ENCODE peak calls at places on chromosomes 13 and 19, in seven cellular contexts. I is psoas muscle, Q is fibroblast of pulmonary artery, O is tibial artery, M is choroid plexus epithelial cell, G is thoracic aorta, K is ovary. D is an unnamed sample.

GRCh38 chr19:38733493-38734175 is 10.6 kb downstream of the CAPN12 start:
- DNase-seq in I (no peak), Q (no peak), O (no peak), M (no peak), G (no peak), K (peak), D (peak)

GRCh38 chr19:16849168-16849567 is 20.0 kb downstream of the SIN3B start:
- DNase-seq in I (no peak), Q (no peak), O (no peak), M (peak), G (no peak), K (no peak), D (peak)

GRCh38 chr13:43227721-43228120 is 204.3 kb downstream of the DNAJC15 start:
- DNase-seq in I (no peak), Q (peak), O (no peak), M (no peak), G (no peak), K (no peak), D (peak)

GRCh38 chr13:95603887-95604533 is 40.5 kb downstream of the DZIP1 start:
- DNase-seq in I (no peak), Q (peak), O (no peak), M (peak), G (no peak), K (peak), D (peak)

GRCh38 chr19:15280048-15280725 is 47.9 kb upstream of the EPHX3 start:
- DNase-seq in I (peak), Q (no peak), O (no peak), M (no peak), G (no peak), K (no peak), D (no peak)

GRCh38 chr13:81171065-81171647 is 830.2 kb upstream of the SPRY2 start:
- DNase-seq in I (no peak), Q (peak), O (no peak), M (peak), G (no peak), K (no peak), D (peak)

GRCh38 chr13:46160474-46161066 is 21.4 kb downstream of the LCP1 start:
- DNase-seq in I (no peak), Q (peak), O (no peak), M (peak), G (no peak), K (no peak), D (peak)

GRCh38 chr19:40907968-40908735 is 26.1 kb upstream of the CYP2A7 start:
- DNase-seq in I (peak), Q (no peak), O (no peak), M (no peak), G (no peak), K (peak), D (no peak)

GRCh38 chr19:10112895-10113591 is 1.6 kb downstream of the P2RY11 start:
- DNase-seq in I (peak), Q (peak), O (no peak), M (peak), G (no peak), K (peak), D (peak)

GRCh38 chr19:50791594-50792245 is 1.5 kb downstream of the ACP4 start:
- DNase-seq in I (no peak), Q (no peak), O (no peak), M (no peak), G (no peak), K (no peak), D (no peak)

GRCh38 chr19:28324275-28325060 is 888.5 kb downstream of the UQCRFS1 start:
- DNase-seq in I (no peak), Q (no peak), O (no peak), M (peak), G (no peak), K (no peak), D (no peak)

GRCh38 chr19:41298327-41298964 is 11.5 kb upstream of the CCDC97 start:
- DNase-seq in I (peak), Q (peak), O (peak), M (peak), G (no peak), K (no peak), D (no peak)

GRCh38 chr13:43307921-43308433 is 284.6 kb downstream of the DNAJC15 start:
- DNase-seq in I (peak), Q (peak), O (peak), M (peak), G (peak), K (peak), D (peak)

GRCh38 chr19:45508931-45509691 is 1.8 kb downstream of the VASP start:
- DNase-seq in I (peak), Q (peak), O (peak), M (peak), G (peak), K (peak), D (peak)

GRCh38 chr13:49560270-49561063 is 24.9 kb downstream of the RCBTB1 start:
- DNase-seq in I (no peak), Q (peak), O (no peak), M (peak), G (no peak), K (no peak), D (peak)

GRCh38 chr13:111209613-111210012 is 94.5 kb downstream of the ARHGEF7 start:
- DNase-seq in I (no peak), Q (no peak), O (no peak), M (no peak), G (no peak), K (no peak), D (no peak)

DNA sequence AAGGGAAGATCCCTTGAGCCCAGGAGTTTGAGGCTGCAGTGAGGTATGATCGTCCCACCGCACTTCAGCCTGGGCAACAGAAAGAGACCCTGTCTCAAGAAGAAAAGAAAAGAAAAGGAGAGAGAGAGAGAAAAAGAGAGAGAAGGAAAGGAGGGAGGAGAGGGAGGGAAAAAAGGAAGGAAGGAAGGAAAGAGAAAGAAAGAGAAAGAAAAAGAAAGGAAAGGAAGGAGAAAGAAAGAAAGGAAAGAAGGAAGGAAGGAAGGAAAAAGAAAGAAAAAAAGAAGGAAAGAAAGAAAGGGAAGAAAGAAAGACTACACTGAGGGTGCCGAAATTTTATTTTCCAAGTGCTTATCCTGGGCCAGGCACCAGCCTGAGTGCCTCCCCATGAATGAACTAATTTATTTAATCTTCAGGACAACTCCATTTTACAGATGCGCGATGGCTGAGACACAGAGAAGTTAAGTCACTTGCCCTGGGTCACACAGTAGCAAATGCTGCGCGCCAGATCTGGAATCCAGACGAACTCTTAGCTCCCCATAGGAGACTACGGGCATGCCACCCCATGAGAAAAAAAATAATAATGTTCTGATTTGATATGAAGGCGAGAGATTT is 2.7 kb downstream of the CDC42EP5 start:
- DNase-seq in I (no peak), Q (no peak), O (no peak), M (no peak), G (no peak), K (no peak), D (no peak)
- H3K4me3 ChIP-seq in I (peak), Q (peak), O (no peak), M (no peak), G (peak), K (no peak), D (peak)

DNA sequence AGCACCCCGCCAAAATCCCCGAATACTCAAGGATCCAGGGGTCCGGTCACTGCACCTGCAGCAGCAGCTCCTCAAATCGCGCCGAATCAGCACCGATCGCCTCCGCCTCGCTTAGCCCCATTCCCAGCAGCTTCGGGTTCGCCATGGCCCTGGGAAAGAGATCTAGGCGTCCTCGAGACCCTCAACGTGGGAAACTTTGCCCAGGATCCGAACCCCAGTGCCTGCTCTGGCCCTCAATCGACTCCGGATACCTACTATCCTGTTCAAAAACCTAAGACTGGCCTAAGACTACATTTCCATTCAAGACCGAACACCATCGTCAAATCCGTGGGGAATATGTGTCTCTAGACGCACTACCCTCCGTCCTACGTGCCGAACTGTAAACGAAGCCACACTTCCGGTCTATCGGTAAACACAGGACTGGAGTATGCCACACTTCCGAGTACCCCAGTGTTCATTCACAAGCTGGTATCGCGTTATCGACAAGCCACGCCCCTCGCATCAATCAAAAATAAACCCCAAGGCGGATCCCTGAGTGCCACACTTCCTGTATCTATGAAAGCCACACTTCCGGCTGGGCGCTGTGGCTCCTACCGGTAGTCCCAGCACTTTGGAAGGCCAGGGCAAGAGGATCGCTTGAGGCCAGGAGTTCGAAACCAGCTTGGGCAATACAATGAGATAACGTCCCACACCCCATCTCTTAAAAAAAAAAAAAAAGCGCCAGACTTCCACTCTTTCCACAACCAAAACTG is at the start of gene PIH1D1:
- DNase-seq in I (peak), Q (peak), O (peak), M (peak), G (peak), K (peak), D (peak)
- TF ChIP-seq CTCF in I (no peak), Q (peak), O (no peak), M (peak), G (no peak), K (no peak), D (peak)

GRCh38 chr13:26965058-26965380 is 204.4 kb upstream of the GPR12 start:
- DNase-seq in I (no peak), Q (no peak), O (no peak), M (no peak), G (no peak), K (no peak), D (no peak)

GRCh38 chr13:26967119-26968038 is 204.2 kb downstream of the USP12 start:
- DNase-seq in I (no peak), Q (peak), O (no peak), M (no peak), G (no peak), K (peak), D (no peak)

GRCh38 chr13:26965976-26966375 is 205.4 kb upstream of the GPR12 start:
- DNase-seq in I (peak), Q (peak), O (no peak), M (peak), G (no peak), K (peak), D (no peak)

GRCh38 chr13:26971990-26972888 is 199.4 kb downstream of the USP12 start:
- DNase-seq in I (no peak), Q (peak), O (no peak), M (peak), G (no peak), K (no peak), D (peak)

DNA sequence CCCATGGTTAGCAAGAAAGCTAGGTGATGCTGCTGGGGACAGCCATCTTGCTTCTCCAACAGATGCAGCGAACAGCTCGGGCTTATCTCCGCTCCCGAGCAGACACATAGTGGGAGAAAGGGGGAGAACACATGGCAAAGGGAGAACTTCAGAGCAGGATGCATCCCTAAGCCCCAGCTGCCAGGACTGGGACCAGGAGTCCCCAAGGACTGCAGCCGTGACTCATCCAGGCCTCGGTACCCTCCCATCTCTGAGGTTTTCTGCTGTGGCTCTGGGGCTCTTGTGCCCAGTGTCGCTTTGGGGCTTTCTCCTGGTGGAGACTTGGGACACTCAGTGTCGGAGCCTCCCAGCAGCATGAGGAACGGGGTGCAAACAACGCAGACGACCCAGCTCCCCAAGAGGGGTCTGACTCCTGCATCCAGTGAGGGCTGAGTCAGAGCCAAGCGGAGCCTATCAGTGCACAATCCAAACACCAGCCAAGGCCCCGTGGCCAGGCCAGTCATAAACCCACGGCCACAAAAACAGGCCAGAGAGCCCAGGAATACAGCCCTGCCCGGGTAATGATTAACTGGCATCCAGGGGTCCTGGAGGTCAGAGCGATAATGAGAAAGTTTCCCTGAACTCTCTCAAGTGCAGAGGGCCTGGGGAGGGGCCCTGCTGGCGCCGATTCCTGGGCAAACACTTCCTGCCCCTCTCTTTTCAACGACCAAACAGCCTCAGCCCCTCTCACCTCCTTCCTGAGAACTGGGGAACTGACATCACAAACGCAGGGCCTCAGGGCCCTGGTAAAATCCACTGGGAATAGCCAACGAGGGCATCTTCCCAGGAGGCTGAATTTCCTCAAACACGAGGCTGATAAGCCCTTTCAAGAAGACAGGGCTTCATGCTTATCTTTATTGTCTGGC is 202.9 kb downstream of the USP12 start:
- DNase-seq in I (no peak), Q (no peak), O (no peak), M (no peak), G (no peak), K (no peak), D (no peak)
- H3K4me3 ChIP-seq in I (no peak), Q (no peak), O (no peak), M (no peak), G (no peak), K (no peak), D (no peak)

DNA sequence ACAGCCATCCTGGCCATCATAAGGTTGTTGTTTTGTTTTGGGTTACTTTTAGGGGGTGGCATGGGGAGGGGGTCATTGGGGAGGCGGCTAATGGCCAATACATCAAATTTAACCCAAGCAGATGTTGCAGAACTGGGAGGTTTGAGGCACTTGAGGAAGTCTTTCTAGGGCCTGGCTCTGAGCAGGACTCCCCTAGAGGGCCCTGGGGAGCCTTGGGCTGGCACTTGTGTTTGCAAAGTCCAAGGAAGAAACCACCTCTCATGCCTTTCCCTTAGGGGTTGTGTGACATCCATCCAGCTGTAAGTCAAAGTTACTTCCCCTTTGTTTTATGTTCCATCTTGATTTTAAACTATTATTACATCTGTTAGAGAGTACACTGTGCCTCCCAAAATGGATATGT is 160.0 kb downstream of the KATNAL1 start:
- DNase-seq in I (no peak), Q (no peak), O (no peak), M (no peak), G (no peak), K (no peak), D (no peak)
- TF ChIP-seq CTCF in I (no peak), Q (no peak), O (no peak), M (no peak), G (no peak), K (no peak), D (no peak)

DNA sequence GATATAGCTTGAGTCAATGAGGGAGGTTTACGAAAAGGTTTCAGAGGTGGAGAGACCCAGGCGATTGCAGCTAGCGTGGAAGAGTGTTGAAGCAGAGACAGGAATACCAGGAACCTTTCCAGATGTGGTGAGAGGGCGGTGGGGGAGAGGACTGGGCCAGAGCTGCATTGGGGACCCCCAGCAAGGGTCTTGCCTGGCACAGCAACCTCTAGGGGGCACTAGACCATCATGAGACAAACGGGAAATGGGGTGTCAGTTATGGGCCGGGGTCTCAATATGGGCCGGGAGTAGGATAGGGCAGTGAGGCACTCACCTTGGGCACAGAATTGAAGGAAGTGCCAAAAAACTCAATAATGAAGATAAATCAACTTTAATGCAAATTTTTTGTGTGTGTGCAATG is 2.1 kb upstream of the LRP3 start:
- DNase-seq in I (peak), Q (no peak), O (no peak), M (no peak), G (no peak), K (no peak), D (no peak)
- H3K4me3 ChIP-seq in I (no peak), Q (no peak), O (no peak), M (no peak), G (no peak), K (no peak), D (no peak)

GRCh38 chr13:59641261-59641660 is 522.5 kb downstream of the DIAPH3 start:
- DNase-seq in I (no peak), Q (no peak), O (no peak), M (no peak), G (no peak), K (no peak), D (no peak)
- TF ChIP-seq CTCF in I (no peak), Q (no peak), O (no peak), M (no peak), G (no peak), K (no peak), D (no peak)